ENCODE peak calls at places on chromosomes 7 and 10, in nine cellular contexts. One of them, this sample, is unnamed.

GRCh38 chr7:69517985-69518731 is 80.1 kb upstream of the AUTS2 start:
- DNase-seq in myocyte: no peak
- DNase-seq in LNCaP clone FGC: no peak
- DNase-seq in astrocyte of the hippocampus: peak; percentile 48
- DNase-seq in AG08396: no peak
- DNase-seq in GOT3: no peak
- DNase-seq in A549: no peak
- DNase-seq in iris pigment epithelial cell: no peak
- DNase-seq in CD4-positive, CD25-positive, alpha-beta regulatory T cell: no peak
- DNase-seq in this sample: peak; percentile 50

GRCh38 chr10:123427386-123427785 is 238.8 kb upstream of the GPR26 start:
- DNase-seq in myocyte: no peak
- DNase-seq in LNCaP clone FGC: peak; percentile 23
- DNase-seq in astrocyte of the hippocampus: no peak
- DNase-seq in AG08396: no peak
- DNase-seq in GOT3: no peak
- DNase-seq in A549: peak; percentile 27
- DNase-seq in iris pigment epithelial cell: no peak
- DNase-seq in CD4-positive, CD25-positive, alpha-beta regulatory T cell: no peak
- DNase-seq in this sample: no peak

GRCh38 chr7:108002726-108003590 is at the start of gene LAMB1:
- DNase-seq in myocyte: peak; percentile 88
- DNase-seq in LNCaP clone FGC: no peak
- DNase-seq in astrocyte of the hippocampus: peak; percentile 94
- DNase-seq in AG08396: peak; percentile 93
- DNase-seq in GOT3: no peak
- DNase-seq in A549: peak; percentile 75
- DNase-seq in iris pigment epithelial cell: peak; percentile 86
- DNase-seq in CD4-positive, CD25-positive, alpha-beta regulatory T cell: no peak
- DNase-seq in this sample: peak; percentile 69

GRCh38 chr7:21886396-21886795 is 59.3 kb downstream of the CDCA7L start:
- DNase-seq in myocyte: no peak
- DNase-seq in LNCaP clone FGC: no peak
- DNase-seq in astrocyte of the hippocampus: no peak
- DNase-seq in AG08396: no peak
- DNase-seq in GOT3: no peak
- DNase-seq in A549: no peak
- DNase-seq in iris pigment epithelial cell: no peak
- DNase-seq in CD4-positive, CD25-positive, alpha-beta regulatory T cell: no peak
- DNase-seq in this sample: no peak

GRCh38 chr7:16051561-16052280 is 365.2 kb upstream of the MEOX2 start:
- DNase-seq in myocyte: peak; percentile 93
- DNase-seq in LNCaP clone FGC: no peak
- DNase-seq in astrocyte of the hippocampus: peak; percentile 39
- DNase-seq in AG08396: no peak
- DNase-seq in GOT3: no peak
- DNase-seq in A549: no peak
- DNase-seq in iris pigment epithelial cell: peak; percentile 58
- DNase-seq in CD4-positive, CD25-positive, alpha-beta regulatory T cell: no peak
- DNase-seq in this sample: peak; percentile 31

GRCh38 chr7:152313879-152314604 is 121.8 kb downstream of the KMT2C start:
- DNase-seq in myocyte: peak; percentile 86
- DNase-seq in LNCaP clone FGC: peak; percentile 94
- DNase-seq in astrocyte of the hippocampus: peak; percentile 88
- DNase-seq in AG08396: peak; percentile 26
- DNase-seq in GOT3: no peak
- DNase-seq in A549: peak; percentile 88
- DNase-seq in iris pigment epithelial cell: peak; percentile 96
- DNase-seq in CD4-positive, CD25-positive, alpha-beta regulatory T cell: no peak
- DNase-seq in this sample: no peak

GRCh38 chr10:109895848-109896247 is 27.5 kb downstream of the XPNPEP1 start:
- DNase-seq in myocyte: no peak
- DNase-seq in LNCaP clone FGC: no peak
- DNase-seq in astrocyte of the hippocampus: no peak
- DNase-seq in AG08396: no peak
- DNase-seq in GOT3: no peak
- DNase-seq in A549: no peak
- DNase-seq in iris pigment epithelial cell: no peak
- DNase-seq in CD4-positive, CD25-positive, alpha-beta regulatory T cell: no peak
- DNase-seq in this sample: no peak

GRCh38 chr10:6473430-6473829 is 106.6 kb downstream of the PRKCQ start:
- DNase-seq in myocyte: no peak
- DNase-seq in LNCaP clone FGC: no peak
- DNase-seq in astrocyte of the hippocampus: peak; percentile 46
- DNase-seq in AG08396: no peak
- DNase-seq in GOT3: no peak
- DNase-seq in A549: no peak
- DNase-seq in iris pigment epithelial cell: no peak
- DNase-seq in CD4-positive, CD25-positive, alpha-beta regulatory T cell: peak; percentile 33
- DNase-seq in this sample: no peak

GRCh38 chr7:30135551-30136271 is 925 bp downstream of the MTURN start:
- DNase-seq in myocyte: peak; percentile 84
- DNase-seq in LNCaP clone FGC: no peak
- DNase-seq in astrocyte of the hippocampus: peak; percentile 73
- DNase-seq in AG08396: peak; percentile 86
- DNase-seq in GOT3: peak; percentile 40
- DNase-seq in A549: peak; percentile 64
- DNase-seq in iris pigment epithelial cell: peak; percentile 67
- DNase-seq in CD4-positive, CD25-positive, alpha-beta regulatory T cell: peak; percentile 46
- DNase-seq in this sample: peak; percentile 58

GRCh38 chr10:114245128-114245791 is 6.2 kb downstream of the VWA2 start:
- DNase-seq in myocyte: no peak
- DNase-seq in LNCaP clone FGC: peak; percentile 17
- DNase-seq in astrocyte of the hippocampus: no peak
- DNase-seq in AG08396: no peak
- DNase-seq in GOT3: no peak
- DNase-seq in A549: no peak
- DNase-seq in iris pigment epithelial cell: no peak
- DNase-seq in CD4-positive, CD25-positive, alpha-beta regulatory T cell: no peak
- DNase-seq in this sample: no peak

GRCh38 chr10:117972168-117972822 is 74.4 kb downstream of the RAB11FIP2 start:
- DNase-seq in myocyte: no peak
- DNase-seq in LNCaP clone FGC: no peak
- DNase-seq in astrocyte of the hippocampus: no peak
- DNase-seq in AG08396: no peak
- DNase-seq in GOT3: no peak
- DNase-seq in A549: no peak
- DNase-seq in iris pigment epithelial cell: no peak
- DNase-seq in CD4-positive, CD25-positive, alpha-beta regulatory T cell: no peak
- DNase-seq in this sample: no peak